ENCODE peak calls at places on chromosomes 13 and 19, in eight cellular contexts. P, I, V, F, T, Q, C and N are unnamed samples.

GRCh38 chr13:99124695-99125334 is 75.8 kb upstream of the UBAC2 start:
- DNase-seq in P (no peak), I (peak), V (no peak), F (no peak), T (no peak), Q (no peak), C (no peak), N (no peak)

GRCh38 chr13:44698076-44698475 is 121.9 kb upstream of the TSC22D1 start:
- DNase-seq in P (peak), I (no peak), V (no peak), F (no peak), T (no peak), Q (no peak), C (no peak), N (no peak)

GRCh38 chr19:45097776-45098520 is 5.0 kb downstream of the PPP1R37 start:
- DNase-seq in P (no peak), I (peak), V (peak), F (no peak), T (no peak), Q (no peak), C (no peak), N (no peak)

GRCh38 chr19:54630784-54631183 is 500 bp downstream of the LILRB1 start:
- DNase-seq in P (no peak), I (no peak), V (no peak), F (no peak), T (no peak), Q (no peak), C (no peak), N (no peak)

GRCh38 chr19:7905298-7905697 is 1.6 kb downstream of the MAP2K7 start:
- DNase-seq in P (no peak), I (no peak), V (no peak), F (no peak), T (no peak), Q (peak), C (no peak), N (peak)

GRCh38 chr19:44141191-44142013 is at the start of gene ZNF234:
- DNase-seq in P (peak), I (peak), V (peak), F (peak), T (peak), Q (peak), C (peak), N (no peak)

GRCh38 chr19:38319421-38320258 is at the start of gene KCNK6:
- DNase-seq in P (peak), I (no peak), V (peak), F (peak), T (peak), Q (peak), C (no peak), N (no peak)

GRCh38 chr19:19444694-19445155 is 39.2 kb downstream of the GATAD2A start:
- DNase-seq in P (no peak), I (peak), V (no peak), F (no peak), T (no peak), Q (no peak), C (no peak), N (no peak)

GRCh38 chr13:50156140-50156539 is 140.9 kb downstream of the KCNRG start:
- DNase-seq in P (no peak), I (no peak), V (no peak), F (no peak), T (no peak), Q (no peak), C (no peak), N (no peak)

GRCh38 chr19:18588611-18589379 is at the start of gene REX1BD:
- DNase-seq in P (peak), I (peak), V (peak), F (peak), T (peak), Q (peak), C (peak), N (no peak)

GRCh38 chr13:73464758-73465628 is 406.2 kb downstream of the KLF5 start:
- DNase-seq in P (no peak), I (no peak), V (no peak), F (no peak), T (no peak), Q (no peak), C (no peak), N (no peak)

GRCh38 chr13:51801631-51802099 is 2.3 kb downstream of the DHRS12 start:
- DNase-seq in P (no peak), I (peak), V (peak), F (no peak), T (no peak), Q (no peak), C (peak), N (no peak)

GRCh38 chr13:41465215-41465907 is 8.0 kb downstream of the RGCC start:
- DNase-seq in P (no peak), I (peak), V (peak), F (no peak), T (no peak), Q (peak), C (no peak), N (no peak)

GRCh38 chr19:17902701-17903100 is 30.1 kb upstream of the CCDC124 start:
- DNase-seq in P (no peak), I (no peak), V (no peak), F (peak), T (no peak), Q (no peak), C (no peak), N (no peak)

GRCh38 chr19:7729211-7729610 is 2.7 kb downstream of the CLEC4G start:
- DNase-seq in P (no peak), I (no peak), V (no peak), F (no peak), T (peak), Q (no peak), C (no peak), N (no peak)

GRCh38 chr19:35966771-35967170 is 28.2 kb upstream of the SDHAF1 start:
- DNase-seq in P (no peak), I (no peak), V (no peak), F (no peak), T (no peak), Q (no peak), C (no peak), N (no peak)

GRCh38 chr13:54185785-54186184 is 1157.2 kb downstream of the OLFM4 start:
- DNase-seq in P (peak), I (peak), V (no peak), F (peak), T (peak), Q (no peak), C (no peak), N (no peak)

GRCh38 chr13:62626771-62627170 is 1211.1 kb upstream of the PCDH20 start:
- DNase-seq in P (peak), I (peak), V (no peak), F (no peak), T (peak), Q (no peak), C (no peak), N (no peak)
- TF ChIP-seq CTCF in P (no peak), I (peak), V (no peak), F (peak), T (peak), Q (no peak), C (no peak), N (peak)

DNA sequence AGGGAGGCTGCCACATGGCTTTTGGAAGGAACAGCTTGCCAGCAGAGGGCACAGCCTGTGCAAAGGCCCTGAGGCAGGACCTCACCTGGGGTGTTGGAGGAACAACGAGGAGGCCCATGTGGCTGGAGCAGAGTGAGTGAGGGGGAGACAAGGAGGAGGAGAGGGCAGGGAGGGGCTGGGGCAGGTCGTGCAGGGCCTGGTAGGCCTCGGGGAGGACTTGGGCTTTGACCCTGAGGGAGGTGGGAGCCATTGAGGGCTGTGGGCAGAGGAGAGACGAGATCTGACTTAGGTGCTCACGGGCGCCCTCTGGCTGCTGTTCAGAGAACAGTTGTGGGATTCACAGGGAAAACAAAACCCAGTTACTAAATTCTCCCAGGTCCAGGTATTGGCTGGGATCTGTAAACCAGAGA is 25.2 kb downstream of the ZNRF4 start:
- DNase-seq in P (peak), I (peak), V (peak), F (peak), T (peak), Q (no peak), C (no peak), N (no peak)
- TF ChIP-seq CTCF in P (peak), I (peak), V (peak), F (peak), T (peak), Q (peak), C (peak), N (peak)

DNA sequence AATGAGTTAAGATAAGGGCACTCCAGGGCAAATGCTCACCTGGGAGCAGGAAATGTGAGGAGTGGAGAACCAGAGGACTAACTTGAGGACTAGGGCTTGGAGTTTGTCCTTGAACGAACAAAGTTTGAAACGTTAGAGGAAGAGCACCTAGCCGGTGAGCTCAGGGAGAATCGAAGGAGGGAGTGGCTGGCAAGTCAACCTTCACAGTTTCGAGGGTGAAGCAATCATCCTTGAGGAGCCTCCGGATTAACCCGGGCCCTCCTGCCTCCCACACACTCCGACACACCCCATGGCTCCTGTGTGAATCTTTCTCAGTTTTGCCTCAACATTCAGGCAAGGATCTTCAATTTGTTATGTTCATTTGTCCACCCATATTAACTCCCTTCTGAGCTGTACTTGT is 58.6 kb downstream of the LMO7 start:
- DNase-seq in P (no peak), I (no peak), V (no peak), F (no peak), T (no peak), Q (no peak), C (no peak), N (no peak)
- TF ChIP-seq CTCF in P (no peak), I (no peak), V (no peak), F (no peak), T (no peak), Q (no peak), C (no peak), N (no peak)

DNA sequence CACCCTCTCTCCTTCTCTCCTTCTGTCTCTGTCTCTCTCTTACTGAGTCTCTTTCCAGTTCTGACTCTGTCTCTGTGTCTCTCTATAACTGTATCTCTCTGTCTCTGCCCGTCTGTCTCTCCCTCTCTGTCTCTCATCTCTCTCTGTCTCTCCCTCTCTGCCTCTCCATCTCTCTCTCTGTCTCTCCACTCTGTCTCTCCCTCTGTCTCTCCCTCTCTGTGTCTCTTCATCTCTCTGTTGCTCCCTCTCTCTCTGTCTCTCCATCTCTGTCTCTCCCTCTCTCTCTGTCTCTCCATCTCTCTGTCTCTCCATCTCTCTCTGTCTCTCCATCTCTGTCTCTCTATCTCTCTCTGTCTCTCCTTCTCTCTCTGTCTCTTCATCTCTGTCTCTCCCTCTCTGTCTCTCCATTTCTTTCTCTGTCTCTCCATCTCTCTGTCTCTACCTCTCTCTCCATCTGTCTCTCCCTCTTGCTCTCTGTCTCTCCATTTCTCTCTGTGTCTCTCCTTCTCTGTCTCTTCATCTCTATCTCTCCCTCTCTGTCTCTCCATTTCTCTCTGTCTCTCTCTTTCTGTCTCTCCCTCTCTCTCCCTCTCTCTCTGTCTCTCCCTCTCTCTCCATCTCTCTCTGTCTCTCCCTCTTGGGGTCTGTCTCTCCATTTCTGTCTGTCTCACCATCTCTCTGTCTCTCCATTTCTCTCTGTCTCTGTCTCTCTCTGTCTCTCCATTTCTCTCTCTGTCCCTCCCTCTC is 3.3 kb upstream of the MEIS3 start:
- DNase-seq in P (no peak), I (no peak), V (no peak), F (no peak), T (no peak), Q (no peak), C (no peak), N (no peak)
- TF ChIP-seq CTCF in P (no peak), I (no peak), V (no peak), F (no peak), T (no peak), Q (no peak), C (no peak), N (no peak)

DNA sequence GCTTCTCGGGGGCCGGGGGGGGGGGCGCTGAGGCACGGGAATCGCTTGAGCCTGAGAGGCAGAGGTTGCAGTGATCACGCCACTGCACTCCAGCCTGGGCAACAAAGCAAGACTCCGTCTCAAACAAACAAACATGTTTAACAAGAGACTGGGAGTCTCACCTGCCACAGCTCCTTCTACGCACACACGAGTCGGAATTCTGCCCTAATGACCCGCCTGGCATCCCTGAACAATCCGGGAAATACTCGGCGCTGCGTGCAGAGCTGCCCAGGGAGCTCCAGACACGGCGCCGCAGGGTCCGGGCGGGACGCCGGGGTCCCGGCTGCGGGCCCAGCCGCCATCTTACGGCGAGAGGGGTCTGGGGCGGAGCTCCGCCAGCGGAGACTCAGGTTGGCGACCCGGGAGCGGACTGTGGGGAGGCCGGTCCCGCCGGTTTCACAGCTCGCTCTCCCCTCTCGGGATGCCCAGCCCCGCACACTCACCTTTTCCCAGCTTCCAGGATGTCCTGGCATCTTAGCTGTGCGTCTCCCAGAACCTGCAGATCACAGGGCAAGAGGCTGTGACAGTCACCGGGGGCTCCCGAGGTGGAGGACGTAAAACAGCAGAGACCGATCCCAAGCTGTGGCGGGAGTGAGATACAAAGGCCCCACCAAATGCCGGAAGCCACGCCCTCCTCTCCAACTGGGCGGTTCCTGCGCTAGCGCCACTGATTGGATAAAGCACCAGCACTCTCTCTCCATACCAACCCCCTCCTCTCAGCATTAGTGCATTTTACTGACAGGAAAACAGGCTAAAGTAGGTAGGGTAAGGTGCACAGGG is 23.6 kb upstream of the ZNF724 start:
- DNase-seq in P (peak), I (peak), V (peak), F (peak), T (peak), Q (peak), C (peak), N (no peak)
- TF ChIP-seq CTCF in P (no peak), I (no peak), V (no peak), F (no peak), T (no peak), Q (no peak), C (no peak), N (peak)

GRCh38 chr19:13717194-13717643 is 47.1 kb upstream of the MRI1 start:
- DNase-seq in P (no peak), I (peak), V (no peak), F (no peak), T (no peak), Q (no peak), C (no peak), N (no peak)

GRCh38 chr19:13723206-13723605 is 41.1 kb upstream of the MRI1 start:
- DNase-seq in P (no peak), I (peak), V (no peak), F (no peak), T (no peak), Q (no peak), C (no peak), N (no peak)

GRCh38 chr19:13712767-13713201 is 51.5 kb upstream of the MRI1 start:
- DNase-seq in P (no peak), I (no peak), V (no peak), F (no peak), T (no peak), Q (no peak), C (no peak), N (no peak)

GRCh38 chr19:13718733-13719132 is 45.6 kb upstream of the MRI1 start:
- DNase-seq in P (no peak), I (peak), V (no peak), F (peak), T (no peak), Q (no peak), C (no peak), N (no peak)
- TF ChIP-seq CTCF in P (no peak), I (peak), V (no peak), F (peak), T (peak), Q (no peak), C (peak), N (peak)

GRCh38 chr19:28867978-28868377 is 345.0 kb downstream of the UQCRFS1 start:
- DNase-seq in P (no peak), I (no peak), V (no peak), F (no peak), T (no peak), Q (no peak), C (no peak), N (no peak)

GRCh38 chr19:28864577-28865042 is 348.3 kb downstream of the UQCRFS1 start:
- DNase-seq in P (no peak), I (no peak), V (no peak), F (no peak), T (no peak), Q (no peak), C (no peak), N (no peak)

GRCh38 chr19:28859811-28860210 is 353.1 kb downstream of the UQCRFS1 start:
- DNase-seq in P (no peak), I (no peak), V (no peak), F (no peak), T (no peak), Q (no peak), C (no peak), N (no peak)

GRCh38 chr19:28864024-28864503 is 348.9 kb downstream of the UQCRFS1 start:
- DNase-seq in P (no peak), I (no peak), V (no peak), F (no peak), T (no peak), Q (no peak), C (no peak), N (no peak)

GRCh38 chr19:28862238-28862637 is 350.7 kb downstream of the UQCRFS1 start:
- DNase-seq in P (no peak), I (no peak), V (no peak), F (no peak), T (no peak), Q (no peak), C (no peak), N (no peak)
- TF ChIP-seq CTCF in P (no peak), I (no peak), V (no peak), F (no peak), T (peak), Q (no peak), C (no peak), N (no peak)

GRCh38 chr13:91950803-91951202 is 552.4 kb downstream of the GPC5 start:
- DNase-seq in P (no peak), I (no peak), V (no peak), F (no peak), T (no peak), Q (no peak), C (no peak), N (no peak)

GRCh38 chr13:91946498-91947070 is 548.2 kb downstream of the GPC5 start:
- DNase-seq in P (peak), I (peak), V (no peak), F (peak), T (no peak), Q (no peak), C (no peak), N (no peak)
- TF ChIP-seq CTCF in P (peak), I (peak), V (no peak), F (peak), T (peak), Q (no peak), C (no peak), N (peak)

GRCh38 chr13:28138756-28139470 is 568 bp downstream of the PAN3 start:
- DNase-seq in P (peak), I (peak), V (peak), F (peak), T (peak), Q (peak), C (peak), N (no peak)

GRCh38 chr13:28140433-28141125 is 2.2 kb downstream of the PAN3 start:
- DNase-seq in P (no peak), I (peak), V (no peak), F (peak), T (no peak), Q (no peak), C (no peak), N (no peak)

GRCh38 chr13:28136916-28137315 is 1.4 kb upstream of the PAN3 start:
- DNase-seq in P (no peak), I (peak), V (no peak), F (no peak), T (no peak), Q (no peak), C (no peak), N (no peak)

GRCh38 chr13:28137556-28137955 is 789 bp upstream of the PAN3 start:
- DNase-seq in P (no peak), I (peak), V (no peak), F (no peak), T (no peak), Q (no peak), C (no peak), N (no peak)

GRCh38 chr13:28138012-28138755 is at the start of gene PAN3:
- DNase-seq in P (peak), I (peak), V (peak), F (peak), T (peak), Q (peak), C (peak), N (peak)
- TF ChIP-seq CTCF in P (no peak), I (no peak), V (peak), F (peak), T (no peak), Q (no peak), C (no peak), N (peak)

GRCh38 chr13:28044608-28045007 is 55.8 kb downstream of the FLT3 start:
- DNase-seq in P (no peak), I (no peak), V (no peak), F (no peak), T (no peak), Q (no peak), C (no peak), N (no peak)

GRCh38 chr13:28043224-28043623 is 54.7 kb upstream of the URAD start:
- DNase-seq in P (no peak), I (no peak), V (no peak), F (no peak), T (no peak), Q (no peak), C (no peak), N (no peak)

GRCh38 chr13:28046981-28047380 is 53.4 kb downstream of the FLT3 start:
- DNase-seq in P (no peak), I (no peak), V (no peak), F (no peak), T (no peak), Q (no peak), C (no peak), N (no peak)

GRCh38 chr13:28047784-28048388 is 52.5 kb downstream of the FLT3 start:
- DNase-seq in P (no peak), I (peak), V (no peak), F (no peak), T (no peak), Q (no peak), C (no peak), N (no peak)

DNA sequence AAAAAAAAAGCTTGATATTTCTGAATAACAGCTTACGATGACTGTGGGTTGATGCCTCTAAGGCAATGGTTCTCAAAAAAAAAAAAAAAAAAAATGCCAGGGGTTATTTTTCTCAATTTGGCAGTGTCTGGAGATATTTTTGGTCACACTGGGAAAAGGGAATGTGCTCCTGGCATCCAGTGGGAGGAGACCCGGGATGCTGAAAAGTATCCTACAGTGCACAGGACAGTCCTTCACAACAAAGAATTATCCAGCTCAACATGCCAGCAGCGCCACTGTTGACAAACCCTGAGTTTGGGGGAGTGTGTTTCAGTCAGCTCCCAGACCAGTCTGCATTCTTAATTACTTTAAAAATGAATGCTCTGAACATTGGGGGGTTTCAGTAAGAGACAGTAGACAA is 54.5 kb downstream of the FLT3 start:
- DNase-seq in P (no peak), I (no peak), V (no peak), F (no peak), T (no peak), Q (no peak), C (no peak), N (no peak)
- TF ChIP-seq CTCF in P (no peak), I (no peak), V (no peak), F (no peak), T (no peak), Q (no peak), C (no peak), N (no peak)